ENCODE peak calls at places on chromosomes 4 and X, in nine cellular contexts. One of them, this sample, is unnamed.

GRCh38 chrX:132613801-132614200 is 125.0 kb upstream of the MBNL3 start:
- DNase-seq in ELF-1: no peak
- DNase-seq in ACHN: no peak
- DNase-seq in left cardiac atrium: no peak
- DNase-seq in NCI-H1092 treated with DMSO at 0.1 percent for 48 hours: no peak
- DNase-seq in amniotic stem cell: no peak
- DNase-seq in cardiac fibroblast: no peak
- DNase-seq in tibial artery: no peak
- DNase-seq in SK-MEL-5: no peak
- DNase-seq in this sample: no peak

GRCh38 chr4:39976141-39976944 is 1.4 kb downstream of the PDS5A start:
- DNase-seq in ACHN: peak; percentile 82
- DNase-seq in tibial artery: peak; percentile 75
- DNase-seq in amniotic stem cell: peak; percentile 82
- DNase-seq in cardiac fibroblast: peak; percentile 88
- DNase-seq in SK-MEL-5: peak; percentile 84
- DNase-seq in ELF-1: peak; percentile 93
- DNase-seq in left cardiac atrium: peak; percentile 82
- DNase-seq in NCI-H1092 treated with DMSO at 0.1 percent for 48 hours: peak; percentile 80
- DNase-seq in this sample: peak; percentile 69

GRCh38 chrX:137926090-137926489 is 360.2 kb downstream of the ZIC3 start:
- DNase-seq in tibial artery: no peak
- DNase-seq in NCI-H1092 treated with DMSO at 0.1 percent for 48 hours: peak; percentile 30
- DNase-seq in cardiac fibroblast: no peak
- DNase-seq in ACHN: peak; percentile 1
- DNase-seq in left cardiac atrium: no peak
- DNase-seq in ELF-1: peak; percentile 53
- DNase-seq in amniotic stem cell: no peak
- DNase-seq in SK-MEL-5: peak; percentile 32
- DNase-seq in this sample: no peak

GRCh38 chr4:138953962-138954371 is 61.6 kb upstream of the NOCT start:
- DNase-seq in ELF-1: no peak
- DNase-seq in left cardiac atrium: no peak
- DNase-seq in tibial artery: peak; percentile 51
- DNase-seq in NCI-H1092 treated with DMSO at 0.1 percent for 48 hours: no peak
- DNase-seq in SK-MEL-5: peak; percentile 3
- DNase-seq in ACHN: peak; percentile 1
- DNase-seq in cardiac fibroblast: peak; percentile 88
- DNase-seq in amniotic stem cell: peak; percentile 73
- DNase-seq in this sample: no peak

GRCh38 chr4:32633421-32633820 is 1913.3 kb downstream of the PCDH7 start:
- DNase-seq in tibial artery: no peak
- DNase-seq in amniotic stem cell: no peak
- DNase-seq in cardiac fibroblast: no peak
- DNase-seq in ELF-1: no peak
- DNase-seq in NCI-H1092 treated with DMSO at 0.1 percent for 48 hours: no peak
- DNase-seq in left cardiac atrium: no peak
- DNase-seq in ACHN: no peak
- DNase-seq in SK-MEL-5: no peak
- DNase-seq in this sample: no peak

GRCh38 chr4:140611854-140612253 is 43.1 kb upstream of the UCP1 start:
- DNase-seq in ELF-1: no peak
- DNase-seq in amniotic stem cell: no peak
- DNase-seq in NCI-H1092 treated with DMSO at 0.1 percent for 48 hours: no peak
- DNase-seq in cardiac fibroblast: peak; percentile 27
- DNase-seq in SK-MEL-5: no peak
- DNase-seq in tibial artery: no peak
- DNase-seq in left cardiac atrium: no peak
- DNase-seq in ACHN: no peak
- DNase-seq in this sample: no peak

GRCh38 chr4:143311924-143312323 is 24.8 kb upstream of the GAB1 start:
- DNase-seq in NCI-H1092 treated with DMSO at 0.1 percent for 48 hours: no peak
- DNase-seq in left cardiac atrium: no peak
- DNase-seq in ELF-1: no peak
- DNase-seq in amniotic stem cell: no peak
- DNase-seq in ACHN: no peak
- DNase-seq in tibial artery: no peak
- DNase-seq in cardiac fibroblast: no peak
- DNase-seq in SK-MEL-5: no peak
- DNase-seq in this sample: no peak

GRCh38 chr4:27861802-27862201 is 1001.2 kb downstream of the STIM2 start:
- DNase-seq in tibial artery: no peak
- DNase-seq in ACHN: no peak
- DNase-seq in amniotic stem cell: no peak
- DNase-seq in left cardiac atrium: no peak
- DNase-seq in cardiac fibroblast: peak; percentile 57
- DNase-seq in NCI-H1092 treated with DMSO at 0.1 percent for 48 hours: no peak
- DNase-seq in ELF-1: no peak
- DNase-seq in SK-MEL-5: no peak
- DNase-seq in this sample: no peak

GRCh38 chr4:167100120-167100519 is 134.2 kb downstream of the SPOCK3 start:
- DNase-seq in ELF-1: no peak
- DNase-seq in tibial artery: no peak
- DNase-seq in amniotic stem cell: peak; percentile 67
- DNase-seq in cardiac fibroblast: peak; percentile 51
- DNase-seq in ACHN: no peak
- DNase-seq in NCI-H1092 treated with DMSO at 0.1 percent for 48 hours: peak; percentile 27
- DNase-seq in SK-MEL-5: peak; percentile 87
- DNase-seq in left cardiac atrium: no peak
- DNase-seq in this sample: peak; percentile 9

GRCh38 chr4:1045595-1046201 is 34.3 kb downstream of the FGFRL1 start:
- DNase-seq in NCI-H1092 treated with DMSO at 0.1 percent for 48 hours: no peak
- DNase-seq in SK-MEL-5: no peak
- DNase-seq in ELF-1: no peak
- DNase-seq in ACHN: no peak
- DNase-seq in cardiac fibroblast: no peak
- DNase-seq in amniotic stem cell: no peak
- DNase-seq in left cardiac atrium: peak; percentile 27
- DNase-seq in tibial artery: no peak
- DNase-seq in this sample: no peak

GRCh38 chrX:52216541-52216940 is 31.9 kb downstream of the MAGED4 start:
- DNase-seq in ACHN: no peak
- DNase-seq in tibial artery: no peak
- DNase-seq in amniotic stem cell: no peak
- DNase-seq in ELF-1: no peak
- DNase-seq in SK-MEL-5: peak; percentile 82
- DNase-seq in cardiac fibroblast: no peak
- DNase-seq in NCI-H1092 treated with DMSO at 0.1 percent for 48 hours: no peak
- DNase-seq in left cardiac atrium: no peak
- DNase-seq in this sample: no peak

GRCh38 chrX:45344597-45344996 is 143.9 kb upstream of the DIPK2B start:
- DNase-seq in ELF-1: no peak
- DNase-seq in cardiac fibroblast: peak; percentile 65
- DNase-seq in tibial artery: no peak
- DNase-seq in amniotic stem cell: peak; percentile 30
- DNase-seq in NCI-H1092 treated with DMSO at 0.1 percent for 48 hours: no peak
- DNase-seq in left cardiac atrium: no peak
- DNase-seq in ACHN: no peak
- DNase-seq in SK-MEL-5: no peak
- DNase-seq in this sample: no peak

GRCh38 chrX:97743014-97743413 is 859.3 kb downstream of the RPA4 start:
- DNase-seq in left cardiac atrium: no peak
- DNase-seq in amniotic stem cell: no peak
- DNase-seq in cardiac fibroblast: peak; percentile 1
- DNase-seq in ELF-1: no peak
- DNase-seq in NCI-H1092 treated with DMSO at 0.1 percent for 48 hours: no peak
- DNase-seq in tibial artery: no peak
- DNase-seq in ACHN: no peak
- DNase-seq in SK-MEL-5: peak; percentile 42
- DNase-seq in this sample: no peak

GRCh38 chr4:147049940-147050852 is 104.5 kb upstream of the TTC29 start:
- DNase-seq in ELF-1: no peak
- DNase-seq in NCI-H1092 treated with DMSO at 0.1 percent for 48 hours: no peak
- DNase-seq in SK-MEL-5: no peak
- DNase-seq in tibial artery: no peak
- DNase-seq in ACHN: no peak
- DNase-seq in left cardiac atrium: no peak
- DNase-seq in cardiac fibroblast: peak; percentile 73
- DNase-seq in amniotic stem cell: peak; percentile 46
- DNase-seq in this sample: no peak

GRCh38 chr4:75514949-75515612 is 808 bp downstream of the THAP6 start:
- DNase-seq in SK-MEL-5: no peak
- DNase-seq in cardiac fibroblast: no peak
- DNase-seq in ELF-1: no peak
- DNase-seq in left cardiac atrium: no peak
- DNase-seq in tibial artery: no peak
- DNase-seq in amniotic stem cell: no peak
- DNase-seq in NCI-H1092 treated with DMSO at 0.1 percent for 48 hours: no peak
- DNase-seq in ACHN: no peak
- DNase-seq in this sample: no peak

GRCh38 chrX:103464071-103464773 is 55.1 kb downstream of the RAB40A start:
- DNase-seq in left cardiac atrium: peak; percentile 32
- DNase-seq in ACHN: peak; percentile 33
- DNase-seq in cardiac fibroblast: peak; percentile 64
- DNase-seq in NCI-H1092 treated with DMSO at 0.1 percent for 48 hours: peak; percentile 30
- DNase-seq in amniotic stem cell: peak; percentile 0
- DNase-seq in SK-MEL-5: peak; percentile 67
- DNase-seq in ELF-1: peak; percentile 37
- DNase-seq in tibial artery: no peak
- DNase-seq in this sample: no peak